ENCODE peak calls at places on chromosomes 6 and 20, in six cellular contexts. S is GM12865; V is AG09309; Q is CD8-positive, alpha-beta T cell; A is fibroblast of pulmonary artery; Z is endodermal cell. Y is an unnamed sample.

GRCh38 chr6:126182650-126183311 is 157.1 kb upstream of the CENPW start:
- DNase-seq in S (peak; percentile 22), V (no peak), Q (no peak), A (peak; percentile 26), Z (no peak), Y (no peak)

GRCh38 chr20:37209193-37209592 is 29.8 kb upstream of the MROH8 start:
- DNase-seq in S (no peak), V (no peak), Q (no peak), A (peak; percentile 29), Z (peak; percentile 17), Y (no peak)

GRCh38 chr6:110547266-110547964 is 71.0 kb upstream of the SLC22A16 start:
- DNase-seq in S (no peak), V (no peak), Q (no peak), A (peak; percentile 22), Z (no peak), Y (no peak)

GRCh38 chr20:17835941-17836861 is 132.4 kb downstream of the SNX5 start:
- DNase-seq in S (no peak), V (peak; percentile 88), Q (no peak), A (peak; percentile 97), Z (no peak), Y (peak; percentile 91)

GRCh38 chr20:330233-331149 is 5.1 kb downstream of the SOX12 start:
- DNase-seq in S (peak; percentile 80), V (no peak), Q (peak; percentile 75), A (peak; percentile 75), Z (peak; percentile 85), Y (no peak)

GRCh38 chr6:111718990-111719389 is 113.3 kb upstream of the TRAF3IP2 start:
- DNase-seq in S (no peak), V (no peak), Q (no peak), A (no peak), Z (no peak), Y (no peak)

GRCh38 chr6:9576521-9576920 is 838.4 kb downstream of the TFAP2A start:
- DNase-seq in S (no peak), V (no peak), Q (no peak), A (no peak), Z (no peak), Y (no peak)

GRCh38 chr20:50133474-50134217 is 19.9 kb downstream of the PEDS1 start:
- DNase-seq in S (no peak), V (no peak), Q (no peak), A (no peak), Z (no peak), Y (no peak)

GRCh38 chr6:74256387-74257180 is 560.6 kb downstream of the CD109 start:
- DNase-seq in S (no peak), V (no peak), Q (no peak), A (no peak), Z (no peak), Y (no peak)

GRCh38 chr6:170344631-170345576 is 38.3 kb downstream of the FAM120B start:
- DNase-seq in S (peak; percentile 16), V (peak; percentile 3), Q (no peak), A (peak; percentile 84), Z (peak; percentile 74), Y (peak; percentile 73)

GRCh38 chr20:41178904-41179432 is 41.6 kb downstream of the PLCG1 start:
- DNase-seq in S (no peak), V (no peak), Q (no peak), A (peak; percentile 42), Z (peak; percentile 41), Y (peak; percentile 66)

GRCh38 chr6:118746100-118746874 is 94.9 kb upstream of the CEP85L start:
- DNase-seq in S (peak; percentile 36), V (no peak), Q (no peak), A (no peak), Z (no peak), Y (no peak)

GRCh38 chr6:150297327-150298028 is 71.3 kb upstream of the IYD start:
- DNase-seq in S (no peak), V (no peak), Q (no peak), A (peak; percentile 55), Z (no peak), Y (no peak)

GRCh38 chr20:23228912-23229311 is 121.7 kb upstream of the NXT1 start:
- DNase-seq in S (no peak), V (peak; percentile 69), Q (no peak), A (peak; percentile 86), Z (no peak), Y (no peak)

GRCh38 chr6:36956111-36956820 is 1.7 kb downstream of the PI16 start:
- DNase-seq in S (no peak), V (no peak), Q (no peak), A (no peak), Z (peak; percentile 44), Y (peak; percentile 59)

GRCh38 chr6:149750136-149750609 is 632 bp downstream of the PCMT1 start:
- DNase-seq in S (peak; percentile 79), V (no peak), Q (no peak), A (peak; percentile 38), Z (peak; percentile 91), Y (no peak)

GRCh38 chr6:28747631-28748157 is 176.1 kb downstream of the TRIM27 start:
- DNase-seq in S (peak; percentile 64), V (no peak), Q (no peak), A (peak; percentile 63), Z (peak; percentile 94), Y (no peak)

GRCh38 chr20:18645851-18646250 is 58.0 kb downstream of the DTD1 start:
- DNase-seq in S (no peak), V (no peak), Q (no peak), A (no peak), Z (no peak), Y (no peak)

GRCh38 chr20:63547484-63548480 is at the start of gene SRMS:
- DNase-seq in S (no peak), V (no peak), Q (no peak), A (no peak), Z (peak; percentile 78), Y (no peak)

GRCh38 chr20:35180266-35180665 is 8.4 kb downstream of the PROCR start:
- DNase-seq in S (no peak), V (no peak), Q (no peak), A (no peak), Z (no peak), Y (no peak)

GRCh38 chr20:33653900-33654596 is 8.1 kb upstream of the C20orf144 start:
- DNase-seq in S (no peak), V (no peak), Q (no peak), A (no peak), Z (peak; percentile 77), Y (no peak)
- H3K4me3 ChIP-seq in S (no peak overlapping the region), V (no peak overlapping the region), Q (no peak overlapping the region), A (no peak overlapping the region), Z (no peak overlapping the region), Y (no peak overlapping the region)

GRCh38 chr6:55023231-55023630 is 151.1 kb upstream of the HCRTR2 start:
- DNase-seq in S (no peak), V (no peak), Q (no peak), A (no peak), Z (no peak), Y (no peak)
- H3K4me3 ChIP-seq in S (no peak overlapping the region), V (no peak overlapping the region), Q (no peak overlapping the region), A (no peak overlapping the region), Z (no peak overlapping the region), Y (no peak overlapping the region)

GRCh38 chr6:153872946-153873345 is 166.1 kb upstream of the OPRM1 start:
- DNase-seq in S (peak; percentile 28), V (no peak), Q (no peak), A (no peak), Z (no peak), Y (no peak)
- H3K4me3 ChIP-seq in S (no peak overlapping the region), V (no peak overlapping the region), Q (no peak overlapping the region), A (no peak overlapping the region), Z (no peak overlapping the region), Y (no peak overlapping the region)

GRCh38 chr6:108582618-108583017 is 21.9 kb downstream of the FOXO3 start:
- DNase-seq in S (no peak), V (no peak), Q (no peak), A (no peak), Z (no peak), Y (no peak)

GRCh38 chr6:108581932-108582500 is 21.3 kb downstream of the FOXO3 start:
- DNase-seq in S (no peak), V (no peak), Q (no peak), A (peak; percentile 39), Z (no peak), Y (no peak)

GRCh38 chr6:108578595-108579038 is 17.9 kb downstream of the FOXO3 start:
- DNase-seq in S (no peak), V (no peak), Q (no peak), A (peak; percentile 63), Z (no peak), Y (no peak)

GRCh38 chr6:108580645-108581044 is 19.9 kb downstream of the FOXO3 start:
- DNase-seq in S (no peak), V (no peak), Q (no peak), A (no peak), Z (no peak), Y (no peak)

DNA sequence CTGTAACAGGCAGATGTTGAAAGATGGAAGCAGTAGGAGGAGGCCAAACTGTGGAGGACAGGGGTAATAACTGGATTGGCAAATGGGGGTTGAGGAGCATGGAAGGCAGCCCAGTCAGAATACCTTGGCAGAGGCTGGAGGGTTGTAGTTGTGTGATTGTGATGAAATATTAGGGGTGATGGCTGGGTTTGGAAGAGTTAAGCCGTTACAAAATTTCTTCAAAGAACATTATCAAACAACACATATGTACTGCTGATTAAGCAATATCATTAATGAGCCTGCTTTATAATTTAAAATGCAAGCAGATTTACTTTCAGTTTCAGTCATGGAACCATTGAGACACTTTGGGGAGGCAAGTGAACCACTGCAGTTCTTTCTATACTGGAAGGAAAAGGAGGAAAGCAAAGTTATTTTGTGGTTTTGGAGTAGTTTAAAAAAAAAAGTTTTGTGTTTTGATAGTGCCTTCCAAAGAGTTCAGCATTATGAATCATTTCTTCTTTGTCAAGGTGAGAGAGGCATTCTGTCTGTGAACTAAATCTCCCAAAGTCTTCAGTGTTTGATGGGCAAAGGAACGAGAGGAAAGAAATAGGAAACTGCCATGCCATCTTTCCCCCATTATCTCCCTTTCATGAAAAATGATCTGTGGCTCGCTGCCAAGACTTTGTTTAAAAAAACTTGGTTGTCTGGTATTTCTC is 20.7 kb downstream of the FOXO3 start:
- DNase-seq in S (no peak), V (no peak), Q (no peak), A (peak; percentile 95), Z (no peak), Y (no peak)
- H3K4me3 ChIP-seq in S (no peak overlapping the region), V (peak overlapping the region; percentile 29), Q (no peak overlapping the region), A (peak overlapping the region; percentile 30), Z (no peak overlapping the region), Y (no peak overlapping the region)

GRCh38 chr6:6002809-6003333 is 3.9 kb downstream of the NRN1 start:
- DNase-seq in S (no peak), V (no peak), Q (no peak), A (no peak), Z (no peak), Y (no peak)
- H3K4me3 ChIP-seq in S (no peak overlapping the region), V (peak overlapping the region; percentile 41), Q (peak overlapping the region; percentile 5), A (no peak overlapping the region), Z (peak overlapping the region; percentile 72), Y (peak overlapping the region; percentile 51)

GRCh38 chr6:168284187-168284586 is 35.4 kb downstream of the DACT2 start:
- DNase-seq in S (no peak), V (no peak), Q (no peak), A (no peak), Z (no peak), Y (no peak)
- H3K4me3 ChIP-seq in S (no peak overlapping the region), V (no peak overlapping the region), Q (no peak overlapping the region), A (no peak overlapping the region), Z (no peak overlapping the region), Y (no peak overlapping the region)

GRCh38 chr6:84740385-84740784 is 24.0 kb downstream of the TBX18 start:
- DNase-seq in S (no peak), V (no peak), Q (no peak), A (no peak), Z (no peak), Y (no peak)
- H3K4me3 ChIP-seq in S (no peak overlapping the region), V (no peak overlapping the region), Q (no peak overlapping the region), A (no peak overlapping the region), Z (no peak overlapping the region), Y (no peak overlapping the region)